ENCODE peak calls at places on chromosomes 16 and 17, in five cellular contexts. N is mesothelial cell of epicardium, J is psoas muscle, C is GM04504, K is tibial artery. Q is an unnamed sample.

GRCh38 chr16:49281843-49282642 is 405 bp upstream of the CBLN1 start:
- DNase-seq in N (peak), J (peak), C (peak), K (peak), Q (peak)

GRCh38 chr17:64016248-64016784 is 4.1 kb downstream of the ICAM2 start:
- DNase-seq in N (no peak), J (no peak), C (no peak), K (no peak), Q (no peak)

GRCh38 chr16:66248096-66248495 is 118.4 kb upstream of the CDH5 start:
- DNase-seq in N (no peak), J (peak), C (no peak), K (peak), Q (no peak)

GRCh38 chr16:17404903-17405691 is 65.7 kb downstream of the XYLT1 start:
- DNase-seq in N (no peak), J (peak), C (peak), K (peak), Q (no peak)

GRCh38 chr17:50103252-50103651 is 8.1 kb downstream of the PDK2 start:
- DNase-seq in N (no peak), J (no peak), C (no peak), K (no peak), Q (no peak)

GRCh38 chr16:16033208-16033717 is 83.8 kb downstream of the ABCC1 start:
- DNase-seq in N (no peak), J (no peak), C (no peak), K (no peak), Q (no peak)

GRCh38 chr17:62998665-62999393 is 32.8 kb downstream of the TANC2 start:
- DNase-seq in N (no peak), J (no peak), C (no peak), K (no peak), Q (no peak)

GRCh38 chr17:1590031-1590746 is 27.6 kb upstream of the PITPNA start:
- DNase-seq in N (no peak), J (peak), C (peak), K (peak), Q (no peak)

GRCh38 chr16:4746991-4747574 is 12.7 kb downstream of the DNAAF8 start:
- DNase-seq in N (no peak), J (no peak), C (no peak), K (no peak), Q (no peak)

GRCh38 chr16:75624921-75625334 is 1.8 kb upstream of the ADAT1 start:
- DNase-seq in N (no peak), J (no peak), C (no peak), K (no peak), Q (no peak)

GRCh38 chr16:70429888-70430666 is 8.8 kb downstream of the ST3GAL2 start:
- DNase-seq in N (no peak), J (no peak), C (no peak), K (no peak), Q (no peak)

GRCh38 chr17:34252138-34252889 is 2.8 kb upstream of the CCL2 start:
- DNase-seq in N (peak), J (peak), C (peak), K (peak), Q (no peak)

GRCh38 chr16:66382171-66382965 is 15.9 kb downstream of the CDH5 start:
- DNase-seq in N (no peak), J (no peak), C (peak), K (no peak), Q (no peak)

GRCh38 chr16:17271687-17272086 is 199.1 kb downstream of the XYLT1 start:
- DNase-seq in N (peak), J (no peak), C (no peak), K (peak), Q (no peak)

GRCh38 chr17:63960006-63960405 is 12.7 kb downstream of the SCN4A start:
- DNase-seq in N (no peak), J (peak), C (no peak), K (no peak), Q (no peak)

GRCh38 chr17:43406676-43407645 is 8.2 kb downstream of the ARL4D start:
- DNase-seq in N (no peak), J (no peak), C (no peak), K (no peak), Q (no peak)

GRCh38 chr17:78857266-78857665 is 16.7 kb upstream of the USP36 start:
- DNase-seq in N (no peak), J (peak), C (no peak), K (no peak), Q (no peak)

GRCh38 chr17:80443916-80444708 is 29.1 kb downstream of the ENDOV start:
- DNase-seq in N (no peak), J (peak), C (no peak), K (no peak), Q (no peak)

GRCh38 chr17:48970865-48971687 is 2.7 kb upstream of the GIP start:
- DNase-seq in N (no peak), J (no peak), C (no peak), K (no peak), Q (no peak)

GRCh38 chr16:67936124-67936875 is at the start of gene PSMB10:
- DNase-seq in N (no peak), J (peak), C (no peak), K (peak), Q (no peak)

GRCh38 chr17:79095345-79096055 is 20.9 kb downstream of the ENGASE start:
- DNase-seq in N (no peak), J (no peak), C (no peak), K (no peak), Q (no peak)

GRCh38 chr17:2213291-2213960 is 90.2 kb downstream of the SMG6 start:
- DNase-seq in N (no peak), J (no peak), C (no peak), K (no peak), Q (no peak)

GRCh38 chr17:47203984-47204721 is 5.0 kb upstream of the MYL4 start:
- DNase-seq in N (no peak), J (no peak), C (peak), K (no peak), Q (no peak)

GRCh38 chr17:57459286-57459915 is 203.1 kb downstream of the MSI2 start:
- DNase-seq in N (no peak), J (no peak), C (no peak), K (no peak), Q (no peak)

GRCh38 chr17:75457047-75457654 is 716 bp downstream of the TMEM94 start:
- DNase-seq in N (peak), J (peak), C (no peak), K (no peak), Q (no peak)

GRCh38 chr16:55263271-55264250 is 60.4 kb upstream of the IRX6 start:
- DNase-seq in N (no peak), J (no peak), C (no peak), K (no peak), Q (no peak)

GRCh38 chr17:80005360-80006338 is 30.0 kb downstream of the TBC1D16 start:
- DNase-seq in N (no peak), J (peak), C (no peak), K (no peak), Q (peak)

GRCh38 chr17:15941781-15942180 is 3.1 kb upstream of the ADORA2B start:
- DNase-seq in N (no peak), J (no peak), C (no peak), K (no peak), Q (no peak)

GRCh38 chr16:67394271-67395104 is 1.2 kb upstream of the TPPP3 start:
- DNase-seq in N (no peak), J (peak), C (no peak), K (no peak), Q (no peak)

GRCh38 chr17:74276051-74276476 is 2.0 kb downstream of the DNAI2 start:
- DNase-seq in N (no peak), J (no peak), C (no peak), K (no peak), Q (no peak)

GRCh38 chr16:51465026-51465425 is 314.0 kb upstream of the SALL1 start:
- DNase-seq in N (no peak), J (no peak), C (peak), K (no peak), Q (no peak)

GRCh38 chr17:80260791-80261158 is at the start of gene RNF213:
- DNase-seq in N (no peak), J (peak), C (peak), K (peak), Q (peak)

GRCh38 chr17:68184816-68185436 is 62.9 kb upstream of the AMZ2 start:
- DNase-seq in N (no peak), J (no peak), C (no peak), K (no peak), Q (no peak)

GRCh38 chr16:55513616-55514015 is 4.7 kb downstream of the LPCAT2 start:
- DNase-seq in N (no peak), J (no peak), C (no peak), K (no peak), Q (no peak)

GRCh38 chr16:11497329-11497805 is 89.4 kb downstream of the LITAF start:
- DNase-seq in N (no peak), J (peak), C (peak), K (peak), Q (no peak)

GRCh38 chr16:52573365-52574104 is 26.6 kb upstream of the TOX3 start:
- DNase-seq in N (no peak), J (no peak), C (no peak), K (no peak), Q (no peak)